ENCODE peak calls at places on chromosomes 5 and 9, in eight cellular contexts. Y is right atrium auricular region, F is body of pancreas, G is mucosa of descending colon, R is aorta, J is endodermal cell, V is stomach, M is heart left ventricle. E is an unnamed sample.

GRCh38 chr5:167982-168660 is 23.2 kb upstream of the LRRC14B start:
- DNase-seq in Y (no peak), F (no peak), G (no peak), R (no peak), J (no peak), V (no peak), M (no peak), E (no peak)

GRCh38 chr5:56048124-56048523 is 53.4 kb upstream of the IL6ST start:
- DNase-seq in Y (no peak), F (no peak), G (peak; percentile 36), R (no peak), J (no peak), V (no peak), M (no peak), E (no peak)

GRCh38 chr9:110887276-110887675 is 151.0 kb downstream of the LPAR1 start:
- DNase-seq in Y (no peak), F (no peak), G (no peak), R (no peak), J (no peak), V (no peak), M (no peak), E (no peak)

GRCh38 chr9:117343416-117343815 is 71.4 kb downstream of the ASTN2 start:
- DNase-seq in Y (no peak), F (no peak), G (no peak), R (no peak), J (no peak), V (no peak), M (no peak), E (no peak)

GRCh38 chr5:95262933-95263660 is 21.8 kb downstream of the MCTP1 start:
- DNase-seq in Y (no peak), F (no peak), G (no peak), R (no peak), J (no peak), V (no peak), M (no peak), E (no peak)

GRCh38 chr5:172177232-172177631 is 10.8 kb downstream of the STK10 start:
- DNase-seq in Y (no peak), F (peak; percentile 25), G (no peak), R (no peak), J (no peak), V (no peak), M (no peak), E (no peak)

GRCh38 chr5:10656176-10656830 is 92.4 kb downstream of the ANKRD33B start:
- DNase-seq in Y (no peak), F (peak; percentile 1), G (no peak), R (no peak), J (no peak), V (peak; percentile 21), M (no peak), E (no peak)

GRCh38 chr5:158115468-158115867 is 256.5 kb upstream of the CLINT1 start:
- DNase-seq in Y (no peak), F (no peak), G (no peak), R (no peak), J (no peak), V (no peak), M (no peak), E (no peak)

GRCh38 chr5:19676895-19677294 is 311.1 kb downstream of the CDH18 start:
- DNase-seq in Y (no peak), F (no peak), G (no peak), R (no peak), J (no peak), V (no peak), M (no peak), E (no peak)

GRCh38 chr5:74093501-74093993 is 467.6 kb downstream of the ARHGEF28 start:
- DNase-seq in Y (no peak), F (no peak), G (peak; percentile 25), R (no peak), J (no peak), V (no peak), M (no peak), E (no peak)

GRCh38 chr5:14229181-14229580 is 86.0 kb downstream of the TRIO start:
- DNase-seq in Y (no peak), F (no peak), G (no peak), R (no peak), J (no peak), V (no peak), M (peak; percentile 61), E (no peak)

GRCh38 chr5:132629230-132629944 is 28.6 kb upstream of the IL13 start:
- DNase-seq in Y (no peak), F (no peak), G (no peak), R (no peak), J (no peak), V (no peak), M (no peak), E (no peak)

GRCh38 chr9:128635266-128636023 is 21.2 kb downstream of the DYNC2I2 start:
- DNase-seq in Y (peak; percentile 91), F (peak; percentile 96), G (peak; percentile 92), R (peak; percentile 95), J (peak; percentile 98), V (peak; percentile 93), M (peak; percentile 94), E (peak; percentile 97)

GRCh38 chr5:148540636-148541035 is 113.7 kb downstream of the HTR4 start:
- DNase-seq in Y (no peak), F (no peak), G (no peak), R (no peak), J (no peak), V (no peak), M (no peak), E (peak; percentile 9)

GRCh38 chr5:180806351-180807011 is 3.9 kb upstream of the MGAT1 start:
- DNase-seq in Y (no peak), F (peak; percentile 35), G (no peak), R (no peak), J (peak; percentile 38), V (no peak), M (no peak), E (peak; percentile 28)

GRCh38 chr5:154214236-154215106 is 23.9 kb downstream of the GALNT10 start:
- DNase-seq in Y (no peak), F (no peak), G (no peak), R (no peak), J (no peak), V (no peak), M (no peak), E (no peak)

GRCh38 chr9:113649054-113649453 is 185.5 kb downstream of the RGS3 start:
- DNase-seq in Y (no peak), F (no peak), G (no peak), R (peak; percentile 64), J (peak; percentile 49), V (no peak), M (peak; percentile 89), E (peak; percentile 68)

GRCh38 chr9:93648836-93649235 is 72.5 kb downstream of the PHF2 start:
- DNase-seq in Y (peak; percentile 26), F (no peak), G (no peak), R (peak; percentile 33), J (no peak), V (peak; percentile 17), M (no peak), E (no peak)

GRCh38 chr9:69471433-69471832 is 146.4 kb downstream of the ENTREP1 start:
- DNase-seq in Y (no peak), F (no peak), G (no peak), R (no peak), J (no peak), V (no peak), M (no peak), E (no peak)

GRCh38 chr9:131810351-131811170 is 70.7 kb upstream of the RAPGEF1 start:
- DNase-seq in Y (no peak), F (no peak), G (no peak), R (no peak), J (peak; percentile 62), V (no peak), M (no peak), E (no peak)

GRCh38 chr5:42840279-42840678 is 28.6 kb upstream of the SELENOP start:
- DNase-seq in Y (no peak), F (peak; percentile 67), G (no peak), R (peak; percentile 83), J (no peak), V (peak; percentile 88), M (peak; percentile 66), E (peak; percentile 74)

GRCh38 chr9:5786370-5787127 is 46.4 kb downstream of the ERMP1 start:
- DNase-seq in Y (no peak), F (no peak), G (no peak), R (no peak), J (no peak), V (no peak), M (no peak), E (peak; percentile 23)

GRCh38 chr9:72812622-72813111 is 140.2 kb downstream of the ALDH1A1 start:
- DNase-seq in Y (no peak), F (no peak), G (no peak), R (no peak), J (no peak), V (no peak), M (peak; percentile 27), E (no peak)

GRCh38 chr9:103183569-103184191 is 188.5 kb downstream of the CYLC2 start:
- DNase-seq in Y (no peak), F (peak; percentile 11), G (no peak), R (no peak), J (no peak), V (no peak), M (peak; percentile 24), E (no peak)

GRCh38 chr5:67358186-67358585 is 161.6 kb upstream of the CD180 start:
- DNase-seq in Y (no peak), F (no peak), G (no peak), R (no peak), J (no peak), V (no peak), M (no peak), E (no peak)

GRCh38 chr5:147481857-147482256 is 28.0 kb downstream of the DPYSL3 start:
- DNase-seq in Y (no peak), F (no peak), G (no peak), R (no peak), J (no peak), V (no peak), M (no peak), E (no peak)
- H3K4me1 ChIP-seq in Y (peaks cover 48% of the 10 kb centered on the region), F (no peaks in the 10 kb centered on the region), G (peaks cover 2% of the 10 kb centered on the region), R (peaks cover 14% of the 10 kb centered on the region), J (peaks cover 5% of the 10 kb centered on the region), V (peaks cover 28% of the 10 kb centered on the region), M (peaks cover 79% of the 10 kb centered on the region), E (no peaks in the 10 kb centered on the region)

DNA sequence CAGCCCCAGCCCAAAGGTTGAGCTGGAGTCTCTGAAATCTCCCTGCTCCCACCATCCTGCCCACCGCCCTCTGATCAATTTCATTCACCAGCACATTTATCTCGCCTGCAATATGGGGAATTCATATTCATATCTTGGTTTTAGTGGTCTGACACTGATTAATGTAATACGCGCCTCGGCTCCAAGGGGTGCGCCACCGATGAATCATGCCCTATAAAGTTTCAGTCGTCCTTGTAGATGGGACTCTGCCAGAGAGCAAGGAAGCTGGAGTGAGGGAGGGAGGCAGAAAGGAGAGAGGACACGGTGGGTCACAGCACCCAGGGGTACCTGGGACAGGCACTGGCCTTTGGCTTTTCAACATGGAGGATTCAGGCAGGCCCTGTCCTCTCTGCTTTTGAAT is 8.9 kb downstream of the IRX1 start:
- DNase-seq in Y (no peak), F (no peak), G (no peak), R (no peak), J (no peak), V (no peak), M (no peak), E (no peak)
- H3K9me3 ChIP-seq in Y (no peaks in the 10 kb centered on the region), F (no peaks in the 10 kb centered on the region), G (no peaks in the 10 kb centered on the region), R (no peaks in the 10 kb centered on the region), J (no peaks in the 10 kb centered on the region), V (no peaks in the 10 kb centered on the region), M (no peaks in the 10 kb centered on the region), E (no peaks in the 10 kb centered on the region)

GRCh38 chr9:129865668-129866320 is 30.5 kb downstream of the USP20 start:
- DNase-seq in Y (no peak), F (no peak), G (no peak), R (no peak), J (no peak), V (no peak), M (no peak), E (no peak)
- H3K4me1 ChIP-seq in Y (peaks cover 8% of the 10 kb centered on the region), F (no peaks in the 10 kb centered on the region), G (no peaks in the 10 kb centered on the region), R (no peaks in the 10 kb centered on the region), J (no peaks in the 10 kb centered on the region), V (no peaks in the 10 kb centered on the region), M (no peaks in the 10 kb centered on the region), E (no peaks in the 10 kb centered on the region)

GRCh38 chr9:138075496-138075895 is 197.9 kb downstream of the CACNA1B start:
- DNase-seq in Y (peak; percentile 38), F (no peak), G (no peak), R (no peak), J (peak; percentile 14), V (peak; percentile 22), M (no peak), E (no peak)
- H3K9me3 ChIP-seq in Y (no peaks in the 10 kb centered on the region), F (no peaks in the 10 kb centered on the region), G (no peaks in the 10 kb centered on the region), R (no peaks in the 10 kb centered on the region), J (peaks cover 21% of the 10 kb centered on the region), V (no peaks in the 10 kb centered on the region), M (no peaks in the 10 kb centered on the region), E (no peaks in the 10 kb centered on the region)

E was measured in adrenal gland.